ENCODE peak calls at places on chromosomes 6 and 20, in eight cellular contexts. R, D, F, O, U, G, X and T are unnamed samples.

GRCh38 chr20:12153616-12154015 is 235.9 kb downstream of the BTBD3 start:
- DNase-seq in R (peak), D (no peak), F (no peak), O (peak), U (no peak), G (peak), X (no peak), T (no peak)

GRCh38 chr6:161142957-161143296 is 130.9 kb downstream of the AGPAT4 start:
- DNase-seq in R (no peak), D (no peak), F (no peak), O (no peak), U (no peak), G (no peak), X (no peak), T (no peak)

GRCh38 chr6:31125586-31126363 is 5.5 kb upstream of the CDSN start:
- DNase-seq in R (peak), D (no peak), F (peak), O (peak), U (no peak), G (no peak), X (no peak), T (no peak)

GRCh38 chr6:122400121-122400450 is 634 bp downstream of the HSF2 start:
- DNase-seq in R (peak), D (no peak), F (peak), O (peak), U (peak), G (no peak), X (no peak), T (no peak)

GRCh38 chr20:38169636-38170035 is 4.6 kb upstream of the TGM2 start:
- DNase-seq in R (no peak), D (no peak), F (no peak), O (no peak), U (no peak), G (no peak), X (no peak), T (no peak)

GRCh38 chr6:36649721-36650484 is 28.6 kb upstream of the CDKN1A start:
- DNase-seq in R (no peak), D (no peak), F (no peak), O (no peak), U (no peak), G (no peak), X (no peak), T (no peak)

GRCh38 chr20:62920039-62920645 is 6.2 kb downstream of the DIDO1 start:
- DNase-seq in R (no peak), D (no peak), F (no peak), O (no peak), U (no peak), G (no peak), X (no peak), T (no peak)

GRCh38 chr6:11143394-11144371 is 32.2 kb upstream of the ERVFRD-1 start:
- DNase-seq in R (peak), D (no peak), F (peak), O (peak), U (no peak), G (peak), X (peak), T (peak)

GRCh38 chr6:170260686-170261085 is 30.2 kb downstream of the DLL1 start:
- DNase-seq in R (no peak), D (no peak), F (no peak), O (no peak), U (no peak), G (no peak), X (no peak), T (no peak)

GRCh38 chr6:148249160-148249559 is 93.5 kb upstream of the SASH1 start:
- DNase-seq in R (no peak), D (no peak), F (no peak), O (no peak), U (no peak), G (no peak), X (no peak), T (no peak)

GRCh38 chr6:148247386-148248063 is 95.1 kb upstream of the SASH1 start:
- DNase-seq in R (no peak), D (no peak), F (no peak), O (no peak), U (no peak), G (no peak), X (no peak), T (no peak)

GRCh38 chr6:148251891-148252290 is 90.7 kb upstream of the SASH1 start:
- DNase-seq in R (no peak), D (no peak), F (no peak), O (no peak), U (no peak), G (no peak), X (no peak), T (no peak)

DNA sequence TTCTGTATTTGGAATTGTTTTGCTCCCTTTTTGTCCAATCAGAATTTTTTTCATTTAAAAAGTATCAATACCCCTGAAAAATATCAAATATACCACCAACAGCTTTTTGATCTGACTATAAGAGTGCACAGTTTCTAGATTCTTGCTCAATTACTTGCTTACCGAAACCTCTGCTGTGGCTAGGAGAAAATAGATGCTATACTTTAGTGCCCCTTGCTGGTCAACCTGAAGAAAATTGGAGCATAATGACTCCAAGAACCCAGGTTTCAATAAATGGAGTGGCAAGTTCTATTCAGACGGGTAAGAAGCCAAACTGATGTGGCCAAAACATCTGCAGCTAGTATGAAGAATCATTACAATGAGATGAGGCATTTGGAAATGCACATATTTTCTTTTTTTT is 91.4 kb upstream of the SASH1 start:
- DNase-seq in R (peak), D (no peak), F (peak), O (peak), U (no peak), G (peak), X (no peak), T (no peak)
- TF ChIP-seq CTCF in R (peak), D (no peak), F (peak), O (peak), U (peak), G (peak), X (peak), T (no peak)

GRCh38 chr20:46544576-46544975 is 5.9 kb downstream of the OCSTAMP start:
- DNase-seq in R (peak), D (no peak), F (no peak), O (no peak), U (no peak), G (no peak), X (no peak), T (no peak)
- TF ChIP-seq CTCF in R (no peak), D (no peak), F (no peak), O (no peak), U (no peak), G (peak), X (no peak), T (no peak)

GRCh38 chr6:132598473-132598872 is 8.9 kb upstream of the TAAR5 start:
- DNase-seq in R (no peak), D (no peak), F (no peak), O (no peak), U (no peak), G (no peak), X (no peak), T (no peak)
- TF ChIP-seq CTCF in R (peak), D (no peak), F (peak), O (no peak), U (peak), G (peak), X (no peak), T (no peak)

GRCh38 chr6:156538875-156539660 is 238.1 kb upstream of the ARID1B start:
- DNase-seq in R (no peak), D (no peak), F (no peak), O (peak), U (no peak), G (no peak), X (no peak), T (no peak)
- TF ChIP-seq CTCF in R (no peak), D (no peak), F (no peak), O (no peak), U (no peak), G (no peak), X (no peak), T (no peak)